ENCODE peak calls at places on chromosome 1, in five cellular contexts. One of them, this sample, is unnamed.

GRCh38 chr1:94094466-94095111 is 26.4 kb downstream of the ABCA4 start:
- DNase-seq in small intestine: no peak
- DNase-seq in heart right ventricle: peak
- DNase-seq in caudate nucleus: no peak
- DNase-seq in CD4-positive, alpha-beta memory T cell: no peak
- DNase-seq in this sample: no peak

GRCh38 chr1:60765204-60765603 is 317.2 kb upstream of the NFIA start:
- DNase-seq in small intestine: peak
- DNase-seq in CD4-positive, alpha-beta memory T cell: no peak
- DNase-seq in caudate nucleus: no peak
- DNase-seq in heart right ventricle: no peak
- DNase-seq in this sample: no peak

GRCh38 chr1:201653883-201654282 is 115.0 kb downstream of the NAV1 start:
- DNase-seq in small intestine: no peak
- DNase-seq in caudate nucleus: no peak
- DNase-seq in heart right ventricle: no peak
- DNase-seq in CD4-positive, alpha-beta memory T cell: no peak
- DNase-seq in this sample: no peak

GRCh38 chr1:29525941-29526340 is 289.6 kb downstream of the PTPRU start:
- DNase-seq in CD4-positive, alpha-beta memory T cell: no peak
- DNase-seq in small intestine: no peak
- DNase-seq in caudate nucleus: no peak
- DNase-seq in heart right ventricle: no peak
- DNase-seq in this sample: no peak

GRCh38 chr1:67830928-67831596 is 2.2 kb downstream of the GNG12 start:
- DNase-seq in caudate nucleus: no peak
- DNase-seq in CD4-positive, alpha-beta memory T cell: no peak
- DNase-seq in small intestine: no peak
- DNase-seq in heart right ventricle: no peak
- DNase-seq in this sample: no peak

GRCh38 chr1:52296345-52296744 is 69.7 kb downstream of the CC2D1B start:
- DNase-seq in CD4-positive, alpha-beta memory T cell: peak
- DNase-seq in small intestine: peak
- DNase-seq in caudate nucleus: no peak
- DNase-seq in heart right ventricle: no peak
- DNase-seq in this sample: no peak

GRCh38 chr1:219806642-219807041 is 121.7 kb downstream of the SLC30A10 start:
- DNase-seq in CD4-positive, alpha-beta memory T cell: no peak
- DNase-seq in heart right ventricle: no peak
- DNase-seq in caudate nucleus: no peak
- DNase-seq in small intestine: no peak
- DNase-seq in this sample: no peak

GRCh38 chr1:159429074-159429861 is 2.7 kb upstream of the OR10J4 start:
- DNase-seq in CD4-positive, alpha-beta memory T cell: no peak
- DNase-seq in heart right ventricle: no peak
- DNase-seq in small intestine: no peak
- DNase-seq in caudate nucleus: no peak
- DNase-seq in this sample: peak

GRCh38 chr1:153623091-153623490 is 4.2 kb downstream of the S100A13 start:
- DNase-seq in caudate nucleus: no peak
- DNase-seq in heart right ventricle: no peak
- DNase-seq in small intestine: no peak
- DNase-seq in CD4-positive, alpha-beta memory T cell: no peak
- DNase-seq in this sample: no peak

GRCh38 chr1:182197555-182197954 is 136.0 kb upstream of the ZNF648 start:
- DNase-seq in caudate nucleus: no peak
- DNase-seq in heart right ventricle: no peak
- DNase-seq in CD4-positive, alpha-beta memory T cell: no peak
- DNase-seq in small intestine: no peak
- DNase-seq in this sample: no peak
- H3K27ac ChIP-seq in caudate nucleus: no peak
- H3K27ac ChIP-seq in heart right ventricle: no peak
- H3K27ac ChIP-seq in CD4-positive, alpha-beta memory T cell: no peak
- H3K27ac ChIP-seq in small intestine: peak
- H3K27ac ChIP-seq in this sample: no peak

GRCh38 chr1:212982430-212983152 is 32.2 kb downstream of the VASH2 start:
- DNase-seq in CD4-positive, alpha-beta memory T cell: no peak
- DNase-seq in small intestine: no peak
- DNase-seq in caudate nucleus: no peak
- DNase-seq in heart right ventricle: no peak
- DNase-seq in this sample: no peak
- H3K27ac ChIP-seq in CD4-positive, alpha-beta memory T cell: no peak
- H3K27ac ChIP-seq in small intestine: no peak
- H3K27ac ChIP-seq in caudate nucleus: no peak
- H3K27ac ChIP-seq in heart right ventricle: no peak
- H3K27ac ChIP-seq in this sample: no peak

GRCh38 chr1:158116768-158117167 is 63.9 kb upstream of the CD1D start:
- DNase-seq in caudate nucleus: no peak
- DNase-seq in CD4-positive, alpha-beta memory T cell: no peak
- DNase-seq in small intestine: no peak
- DNase-seq in heart right ventricle: no peak
- DNase-seq in this sample: no peak
- H3K27ac ChIP-seq in caudate nucleus: no peak
- H3K27ac ChIP-seq in CD4-positive, alpha-beta memory T cell: no peak
- H3K27ac ChIP-seq in small intestine: no peak
- H3K27ac ChIP-seq in heart right ventricle: no peak
- H3K27ac ChIP-seq in this sample: no peak

DNA sequence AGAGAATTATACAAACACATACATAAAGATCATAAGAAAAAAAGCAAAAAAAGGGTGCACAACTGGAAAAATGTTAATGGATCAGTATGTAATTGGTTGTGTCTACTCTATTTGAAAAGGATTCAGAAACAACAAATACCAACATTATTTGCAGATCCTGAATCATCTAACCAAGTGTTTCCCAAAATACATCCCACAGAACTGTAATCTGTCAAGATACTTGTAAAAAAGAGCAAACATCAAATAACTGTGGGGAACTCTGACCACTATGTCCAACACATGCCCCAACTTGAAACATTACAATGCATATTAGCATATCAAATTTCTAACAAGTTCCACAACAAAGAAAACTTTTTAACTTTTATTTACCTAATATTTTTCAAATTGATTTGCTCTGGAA is 22.6 kb downstream of the ANKRD13C start:
- DNase-seq in small intestine: no peak
- DNase-seq in CD4-positive, alpha-beta memory T cell: no peak
- DNase-seq in heart right ventricle: no peak
- DNase-seq in caudate nucleus: no peak
- DNase-seq in this sample: peak
- H3K27ac ChIP-seq in small intestine: no peak
- H3K27ac ChIP-seq in CD4-positive, alpha-beta memory T cell: no peak
- H3K27ac ChIP-seq in heart right ventricle: no peak
- H3K27ac ChIP-seq in caudate nucleus: no peak
- H3K27ac ChIP-seq in this sample: peak

GRCh38 chr1:117150316-117150715 is 28.8 kb upstream of the TRIM45 start:
- DNase-seq in CD4-positive, alpha-beta memory T cell: no peak
- DNase-seq in small intestine: no peak
- DNase-seq in heart right ventricle: no peak
- DNase-seq in caudate nucleus: no peak
- DNase-seq in this sample: no peak

GRCh38 chr1:117146067-117146466 is 24.5 kb upstream of the TRIM45 start:
- DNase-seq in CD4-positive, alpha-beta memory T cell: no peak
- DNase-seq in caudate nucleus: no peak
- DNase-seq in heart right ventricle: no peak
- DNase-seq in small intestine: no peak
- DNase-seq in this sample: no peak

GRCh38 chr1:117147856-117148588 is 26.5 kb upstream of the TRIM45 start:
- DNase-seq in heart right ventricle: no peak
- DNase-seq in small intestine: no peak
- DNase-seq in caudate nucleus: no peak
- DNase-seq in CD4-positive, alpha-beta memory T cell: no peak
- DNase-seq in this sample: no peak

GRCh38 chr1:117146570-117147340 is 25.2 kb upstream of the TRIM45 start:
- DNase-seq in CD4-positive, alpha-beta memory T cell: no peak
- DNase-seq in small intestine: no peak
- DNase-seq in heart right ventricle: no peak
- DNase-seq in caudate nucleus: no peak
- DNase-seq in this sample: no peak

DNA sequence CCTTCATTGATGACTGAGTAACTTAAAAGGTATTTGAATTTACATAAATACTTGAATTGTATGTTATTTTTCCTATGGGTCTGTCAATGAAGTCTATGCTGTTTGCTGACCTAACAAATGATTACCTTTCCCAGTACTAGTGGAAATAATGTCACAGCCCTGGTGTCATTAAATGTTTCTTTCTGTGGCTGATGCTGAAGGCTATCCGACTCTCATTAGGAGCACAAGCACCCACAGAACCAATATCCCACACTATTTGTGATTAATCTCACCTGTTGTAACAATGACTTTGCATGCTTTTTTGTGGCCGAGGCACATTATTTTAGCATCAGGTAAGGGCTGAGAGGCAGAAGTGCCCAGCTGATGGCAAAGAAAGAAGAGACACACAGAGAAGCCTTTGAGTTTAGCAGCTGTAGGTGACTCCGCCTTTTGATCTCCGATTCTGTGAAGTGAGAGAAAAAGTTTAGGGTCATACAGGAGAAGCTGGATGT is 25.8 kb upstream of the TRIM45 start:
- DNase-seq in heart right ventricle: no peak
- DNase-seq in caudate nucleus: no peak
- DNase-seq in CD4-positive, alpha-beta memory T cell: no peak
- DNase-seq in small intestine: no peak
- DNase-seq in this sample: no peak
- H3K27ac ChIP-seq in heart right ventricle: no peak
- H3K27ac ChIP-seq in caudate nucleus: no peak
- H3K27ac ChIP-seq in CD4-positive, alpha-beta memory T cell: no peak
- H3K27ac ChIP-seq in small intestine: no peak
- H3K27ac ChIP-seq in this sample: peak